ENCODE peak calls at places on chromosomes 12 and 14, in four cellular contexts. E is HepG2, Q is HCT116, F is K562. Z is an unnamed sample.

GRCh38 chr14:70018713-70019201 is 139.5 kb downstream of the SMOC1 start:
- DNase-seq in E (no peak), F (no peak), Q (no peak), Z (no peak)

GRCh38 chr12:119423285-119423684 is 88.8 kb downstream of the CCDC60 start:
- DNase-seq in Q (peak; percentile 35), E (no peak), F (peak; percentile 8), Z (no peak)

GRCh38 chr14:36519431-36520321 is at the start of gene NKX2-1:
- DNase-seq in E (no peak), F (no peak), Q (no peak), Z (peak; percentile 82)

GRCh38 chr12:7130791-7131501 is 775 bp downstream of the CLSTN3 start:
- DNase-seq in E (no peak), Q (no peak), F (peak; percentile 37), Z (no peak)

GRCh38 chr14:72619071-72619710 is 274.7 kb downstream of the DPF3 start:
- DNase-seq in E (no peak), Q (no peak), F (no peak), Z (no peak)

GRCh38 chr14:104297313-104297704 is 158.9 kb downstream of the KIF26A start:
- DNase-seq in E (no peak), F (no peak), Q (no peak), Z (no peak)

GRCh38 chr12:7884687-7885086 is 12.0 kb upstream of the SLC2A14 start:
- DNase-seq in Q (no peak), E (no peak), F (no peak), Z (no peak)

GRCh38 chr12:24378548-24379011 is 429.1 kb upstream of the SOX5 start:
- DNase-seq in Q (no peak), E (no peak), F (no peak), Z (no peak)

GRCh38 chr14:102248121-102248520 is 56.8 kb downstream of the MOK start:
- DNase-seq in F (no peak), Q (no peak), E (no peak), Z (no peak)

GRCh38 chr14:104087981-104088850 is 2.7 kb downstream of the ASPG start:
- DNase-seq in E (peak; percentile 17), Q (no peak), F (no peak), Z (peak; percentile 39)

GRCh38 chr12:124545508-124546418 is 21.6 kb downstream of the NCOR2 start:
- DNase-seq in Q (no peak), F (no peak), E (no peak), Z (no peak)

GRCh38 chr14:76653875-76654572 is 107.2 kb upstream of the VASH1 start:
- DNase-seq in F (no peak), E (peak; percentile 76), Q (no peak), Z (no peak)

GRCh38 chr14:53304726-53305381 is 151.7 kb upstream of the DDHD1 start:
- DNase-seq in F (no peak), E (no peak), Q (no peak), Z (no peak)

GRCh38 chr14:53306926-53307325 is 153.8 kb upstream of the DDHD1 start:
- DNase-seq in F (no peak), E (peak; percentile 16), Q (no peak), Z (no peak)

GRCh38 chr14:53310412-53310811 is 157.3 kb upstream of the DDHD1 start:
- DNase-seq in Q (no peak), F (no peak), E (no peak), Z (no peak)

GRCh38 chr14:53306267-53306721 is 153.2 kb upstream of the DDHD1 start:
- DNase-seq in E (peak; percentile 19), F (peak; percentile 28), Q (peak; percentile 28), Z (peak; percentile 7)
- TF ChIP-seq SRF in E (no peak), F (no peak), Q (no peak), Z (no peak)

DNA sequence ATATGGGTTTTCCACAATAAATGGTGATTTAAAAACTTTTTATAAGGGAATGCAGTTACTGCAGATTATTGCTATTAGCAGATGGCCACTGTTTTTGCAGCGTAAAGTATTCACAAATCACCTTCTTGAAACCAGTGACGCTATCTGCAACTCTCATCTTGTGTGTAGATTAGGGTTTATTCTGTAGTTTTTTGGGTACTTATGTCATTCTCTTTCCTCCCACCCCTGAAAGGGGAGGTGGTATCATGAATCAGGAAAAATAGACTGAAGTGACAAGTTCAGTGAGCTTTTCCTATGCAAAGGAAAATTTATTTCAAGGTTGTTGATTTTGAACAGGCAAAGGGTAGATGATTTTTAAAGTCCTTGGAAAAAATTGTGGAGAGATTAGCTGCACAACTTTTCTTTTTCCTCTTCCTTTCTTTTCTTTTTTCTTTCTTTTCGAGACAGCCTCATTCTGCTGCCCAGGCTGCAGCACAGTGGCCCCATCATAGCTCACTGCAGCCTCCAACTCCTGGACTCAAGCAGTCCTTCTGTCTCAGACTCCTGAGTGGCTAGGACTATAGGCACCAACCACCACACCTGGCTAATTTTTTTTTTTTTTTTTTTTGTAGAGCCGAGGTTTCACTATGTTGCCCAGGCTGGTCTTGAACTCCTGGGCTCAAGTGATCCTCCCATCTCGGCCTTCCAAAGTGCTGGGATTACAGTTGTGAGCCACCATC is 1.6 kb downstream of the FRS2 start:
- DNase-seq in E (no peak), Q (no peak), F (no peak), Z (no peak)
- H3K9ac ChIP-seq in E (peak overlapping the region; percentile 93), Q (peak overlapping the region; percentile 84), F (peak overlapping the region; percentile 88), Z (no peak overlapping the region)

DNA sequence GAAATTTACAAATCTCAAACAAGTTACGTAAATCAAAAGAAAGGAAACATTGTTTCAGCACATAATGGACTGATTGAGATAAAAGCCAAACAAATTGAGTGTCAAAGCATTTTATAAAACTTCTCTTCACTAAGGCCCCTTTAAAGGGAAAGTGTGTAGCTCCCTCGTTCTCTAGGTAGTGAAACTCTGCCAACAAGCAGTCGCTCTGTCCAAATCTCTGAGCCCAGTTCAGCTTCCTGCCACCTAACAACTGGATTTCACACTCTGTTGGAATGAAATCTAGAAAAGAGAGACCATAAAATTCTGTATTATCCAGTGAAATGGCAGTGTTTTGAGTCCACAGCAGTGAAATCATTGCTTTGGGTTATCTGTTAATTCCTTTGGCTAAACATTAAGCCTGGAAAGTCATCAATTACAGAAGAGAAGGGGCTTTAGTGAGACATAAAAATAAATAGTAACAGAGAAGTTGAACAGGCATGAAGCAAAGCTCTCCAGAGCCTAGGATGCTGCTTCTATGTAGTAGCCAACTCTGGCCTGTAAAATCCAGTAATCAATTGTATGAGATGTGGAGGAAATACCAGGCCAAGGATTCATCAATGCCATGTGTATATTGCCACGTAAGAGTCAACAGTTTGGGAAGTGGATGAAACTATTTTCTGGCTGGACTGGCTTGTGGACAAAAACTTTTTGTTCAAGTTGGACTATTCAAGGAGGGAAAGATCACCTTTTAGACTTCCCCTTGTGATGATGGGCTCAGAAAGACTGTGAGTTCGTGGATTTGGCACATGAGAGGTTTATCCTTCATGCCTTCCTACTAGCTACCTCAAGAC is 122.6 kb downstream of the WIF1 start:
- DNase-seq in Q (no peak), F (no peak), E (peak; percentile 33), Z (no peak)
- H3K27me3 ChIP-seq in Q (peaks cover 60% of the 10 kb centered on the region), F (no peaks in the 10 kb centered on the region), E (no peaks in the 10 kb centered on the region), Z (no peaks in the 10 kb centered on the region)

GRCh38 chr14:81767266-81767987 is 233.8 kb upstream of the SEL1L start:
- DNase-seq in F (no peak), E (no peak), Q (no peak), Z (no peak)
- TF ChIP-seq SRF in F (no peak), E (no peak), Q (no peak), Z (no peak)

GRCh38 chr12:113130457-113131135 is 5.0 kb downstream of the RASAL1 start:
- DNase-seq in E (peak; percentile 29), Q (no peak), F (peak; percentile 40), Z (peak; percentile 78)
- H3K9ac ChIP-seq in E (no peak overlapping the region), Q (no peak overlapping the region), F (no peak overlapping the region), Z (no peak overlapping the region)

GRCh38 chr12:132380646-132381045 is 51.3 kb upstream of the GALNT9 start:
- DNase-seq in Q (no peak), E (no peak), F (no peak), Z (no peak)
- H3K27me3 ChIP-seq in Q (peaks cover 50% of the 10 kb centered on the region), E (peaks cover 56% of the 10 kb centered on the region), F (peaks cover 63% of the 10 kb centered on the region), Z (peaks cover 74% of the 10 kb centered on the region)

DNA sequence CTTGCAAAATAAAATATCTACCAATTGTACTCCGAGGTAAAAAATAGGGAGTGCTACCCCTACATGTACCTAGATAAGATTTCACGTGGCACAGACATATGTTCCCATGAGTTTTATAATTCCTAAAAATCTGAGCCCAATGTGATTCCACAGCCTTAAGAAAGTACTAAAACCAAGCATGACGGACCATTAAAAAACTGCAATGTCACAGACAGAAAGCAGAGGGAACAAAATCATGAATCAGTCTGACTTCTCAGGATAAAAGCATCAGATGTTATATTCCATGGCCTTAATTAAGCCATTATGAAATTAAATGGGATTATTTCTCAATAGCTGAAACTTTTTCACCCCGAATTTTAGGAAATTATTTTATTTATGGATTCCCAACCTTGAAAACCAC is 4.7 kb downstream of the ITPR2 start:
- DNase-seq in E (no peak), Q (no peak), F (no peak), Z (no peak)
- TF ChIP-seq SRF in E (no peak), Q (no peak), F (no peak), Z (no peak)

GRCh38 chr12:27177716-27178115 is 66.4 kb upstream of the STK38L start:
- DNase-seq in E (no peak), F (no peak), Q (no peak), Z (no peak)

GRCh38 chr12:27178723-27179398 is 65.2 kb upstream of the STK38L start:
- DNase-seq in F (no peak), E (no peak), Q (no peak), Z (no peak)

GRCh38 chr12:27178251-27178650 is 65.8 kb upstream of the STK38L start:
- DNase-seq in F (no peak), Q (no peak), E (no peak), Z (no peak)

GRCh38 chr12:27180862-27181261 is 63.2 kb upstream of the STK38L start:
- DNase-seq in F (no peak), E (no peak), Q (no peak), Z (no peak)

DNA sequence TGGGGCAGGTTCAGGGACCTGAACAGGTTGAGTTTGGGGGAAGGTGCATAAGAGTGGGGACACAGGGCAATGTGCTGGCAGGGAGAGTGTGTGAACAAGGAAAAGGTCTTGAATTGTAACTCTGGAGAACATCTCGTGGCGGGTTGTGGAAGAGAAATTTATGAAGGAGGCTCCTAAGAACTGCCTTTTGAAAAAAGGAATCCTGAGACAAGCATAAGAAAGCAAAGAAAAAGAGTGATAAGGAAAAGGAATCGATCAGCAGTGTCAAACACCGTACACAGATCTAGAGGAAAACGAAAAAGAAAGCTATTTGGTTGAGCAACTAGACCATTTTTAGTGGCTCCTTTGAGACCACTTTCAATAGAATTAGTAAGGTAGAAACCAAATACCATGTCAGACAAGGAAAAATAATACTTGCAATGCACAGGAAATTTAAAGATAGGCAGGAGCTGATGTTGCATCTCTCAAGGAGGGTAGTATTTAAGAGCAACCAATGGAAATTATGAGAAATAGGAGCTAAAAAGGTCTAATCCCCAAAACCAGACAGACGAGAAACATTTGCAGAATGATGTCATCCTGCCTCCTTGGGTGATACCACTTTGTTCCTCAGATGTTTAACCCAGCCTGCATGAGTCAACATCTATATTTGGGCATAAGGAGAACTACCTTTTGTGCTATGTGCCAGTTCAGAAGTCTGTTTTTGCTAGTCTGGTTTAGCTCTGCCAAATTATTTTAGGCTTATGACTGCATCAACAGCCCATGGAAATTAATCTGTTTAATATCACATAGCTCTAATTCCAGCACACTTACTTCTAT is 64.5 kb upstream of the STK38L start:
- DNase-seq in Q (peak; percentile 74), F (no peak), E (peak; percentile 25), Z (no peak)
- H3K9ac ChIP-seq in Q (no peak overlapping the region), F (no peak overlapping the region), E (no peak overlapping the region), Z (peak overlapping the region; percentile 34)

GRCh38 chr12:54560374-54560858 is 11.0 kb downstream of the PDE1B start:
- DNase-seq in E (no peak), Q (peak; percentile 21), F (peak; percentile 99), Z (peak; percentile 88)
- H3K27me3 ChIP-seq in E (peaks cover 32% of the 10 kb centered on the region), Q (peaks cover 44% of the 10 kb centered on the region), F (peaks cover 6% of the 10 kb centered on the region), Z (peaks cover 53% of the 10 kb centered on the region)

Z was measured in H1.